ENCODE peak calls at places on chromosomes 5 and 9, in four cellular contexts. V, H, Q and Y are unnamed samples.

GRCh38 chr9:136313111-136314055 is 9.5 kb upstream of the CCDC187 start:
- DNase-seq in H (no peak), Q (no peak), V (no peak), Y (no peak)

GRCh38 chr9:34929506-34930102 is 28.5 kb upstream of the PHF24 start:
- DNase-seq in Q (no peak), V (peak), H (no peak), Y (no peak)

GRCh38 chr5:169183581-169183980 is 117.4 kb downstream of the SLIT3 start:
- DNase-seq in H (peak), V (no peak), Q (no peak), Y (no peak)

GRCh38 chr5:124612023-124612422 is 134.4 kb downstream of the ZNF608 start:
- DNase-seq in H (no peak), V (no peak), Q (no peak), Y (no peak)

GRCh38 chr5:103867857-103868598 is 305.4 kb upstream of the NUDT12 start:
- DNase-seq in H (no peak), Q (no peak), V (no peak), Y (no peak)

GRCh38 chr5:55672477-55672911 is 39.6 kb downstream of the SLC38A9 start:
- DNase-seq in V (no peak), Q (no peak), H (no peak), Y (no peak)

GRCh38 chr5:179908528-179908927 is 831 bp upstream of the TBC1D9B start:
- DNase-seq in H (no peak), V (no peak), Q (no peak), Y (no peak)

GRCh38 chr5:174636081-174636480 is 88.3 kb upstream of the MSX2 start:
- DNase-seq in V (no peak), Q (no peak), H (no peak), Y (no peak)

GRCh38 chr9:76216161-76216649 is 178.0 kb downstream of the RFK start:
- DNase-seq in H (peak), Q (no peak), V (no peak), Y (no peak)

GRCh38 chr5:150217041-150217440 is 27.2 kb downstream of the SLC6A7 start:
- DNase-seq in H (no peak), V (no peak), Q (no peak), Y (no peak)

GRCh38 chr5:56481998-56482698 is 249.0 kb upstream of the ANKRD55 start:
- DNase-seq in Q (no peak), V (peak), H (no peak), Y (no peak)

GRCh38 chr5:83547156-83547555 is 75.6 kb downstream of the VCAN start:
- DNase-seq in V (no peak), H (no peak), Q (no peak), Y (no peak)

GRCh38 chr5:38846379-38846967 is 661 bp downstream of the OSMR start:
- DNase-seq in Q (no peak), V (no peak), H (no peak), Y (no peak)

GRCh38 chr9:71333311-71333710 is 211.9 kb upstream of the TRPM3 start:
- DNase-seq in V (no peak), Q (no peak), H (no peak), Y (no peak)

GRCh38 chr9:16679327-16679821 is 191.1 kb downstream of the BNC2 start:
- DNase-seq in H (peak), V (no peak), Q (no peak), Y (no peak)

GRCh38 chr9:109206670-109207069 is 39.6 kb upstream of the FRRS1L start:
- DNase-seq in H (no peak), V (no peak), Q (no peak), Y (no peak)

GRCh38 chr5:168680395-168680794 is 101.2 kb upstream of the PANK3 start:
- DNase-seq in V (no peak), H (no peak), Q (no peak), Y (no peak)

GRCh38 chr9:16870606-16871357 is at the start of gene BNC2:
- DNase-seq in H (no peak), Q (no peak), V (peak), Y (no peak)

GRCh38 chr5:110333384-110333783 is 393.1 kb downstream of the TMEM232 start:
- DNase-seq in H (no peak), V (no peak), Q (no peak), Y (no peak)